ENCODE peak calls at places on chromosomes 2 and 18, in five cellular contexts. F, E, M, L and Y are unnamed samples.

GRCh38 chr2:29155578-29155977 is 40.4 kb downstream of the CLIP4 start:
- DNase-seq in M (no peak), E (no peak), L (no peak), F (peak), Y (no peak)

GRCh38 chr2:68253211-68254068 is 1.1 kb upstream of the PPP3R1 start:
- DNase-seq in F (peak), L (no peak), M (no peak), E (no peak), Y (peak)

GRCh38 chr2:161416633-161417427 is 733 bp downstream of the TBR1 start:
- DNase-seq in E (peak), L (no peak), F (peak), M (no peak), Y (no peak)

GRCh38 chr2:140596447-140596846 is 1534.4 kb downstream of the LRP1B start:
- DNase-seq in E (no peak), F (no peak), M (no peak), L (no peak), Y (no peak)

GRCh38 chr18:30328839-30329238 is 713.7 kb downstream of the DSC3 start:
- DNase-seq in M (no peak), L (no peak), F (no peak), E (no peak), Y (no peak)

GRCh38 chr2:119117891-119118882 is 40.4 kb downstream of the C1QL2 start:
- DNase-seq in M (no peak), L (no peak), F (no peak), E (no peak), Y (no peak)

GRCh38 chr2:164126960-164127359 is 391.2 kb upstream of the FIGN start:
- DNase-seq in E (no peak), M (no peak), L (no peak), F (no peak), Y (no peak)

GRCh38 chr2:160157861-160158813 is 41.9 kb downstream of the ITGB6 start:
- DNase-seq in E (no peak), F (peak), M (no peak), L (no peak), Y (peak)

GRCh38 chr2:100610381-100610831 is 47.6 kb downstream of the PDCL3 start:
- DNase-seq in M (peak), F (peak), L (peak), E (peak), Y (peak)

GRCh38 chr2:32835148-32835547 is 111.6 kb upstream of the LTBP1 start:
- DNase-seq in E (no peak), F (no peak), L (no peak), M (no peak), Y (no peak)

GRCh38 chr2:44912660-44913059 is 28.8 kb upstream of the SIX3 start:
- DNase-seq in F (no peak), L (no peak), E (no peak), M (no peak), Y (peak)

GRCh38 chr2:144522741-144523605 is 3.1 kb upstream of the ZEB2 start:
- DNase-seq in M (no peak), F (peak), E (no peak), L (peak), Y (no peak)

GRCh38 chr18:69758458-69758857 is 189.2 kb downstream of the CD226 start:
- DNase-seq in L (no peak), F (no peak), M (no peak), E (no peak), Y (peak)

GRCh38 chr2:144357623-144358400 is 162.1 kb downstream of the ZEB2 start:
- DNase-seq in L (no peak), E (no peak), M (no peak), F (no peak), Y (peak)

GRCh38 chr2:43013821-43014345 is 212.5 kb downstream of the ZFP36L2 start:
- DNase-seq in L (peak), M (no peak), E (no peak), F (no peak), Y (peak)
- TF ChIP-seq CTCF in L (no peak), M (no peak), E (no peak), F (no peak), Y (no peak)

GRCh38 chr18:73980289-73980979 is 167.2 kb downstream of the FBXO15 start:
- DNase-seq in E (no peak), F (peak), L (no peak), M (no peak), Y (peak)
- TF ChIP-seq CTCF in E (no peak), F (peak), L (no peak), M (no peak), Y (peak)

GRCh38 chr2:126675637-126676036 is 19.7 kb downstream of the GYPC start:
- DNase-seq in F (no peak), M (no peak), L (no peak), E (no peak), Y (no peak)
- TF ChIP-seq CTCF in F (no peak), M (no peak), L (no peak), E (no peak), Y (no peak)

GRCh38 chr18:35778850-35779634 is 193.4 kb upstream of the RMP24 start:
- DNase-seq in L (no peak), F (no peak), E (no peak), M (no peak), Y (no peak)

GRCh38 chr18:35775887-35776286 is 194.3 kb downstream of the GALNT1 start:
- DNase-seq in E (no peak), L (no peak), M (no peak), F (peak), Y (peak)

GRCh38 chr18:35776481-35776880 is 194.9 kb downstream of the GALNT1 start:
- DNase-seq in F (no peak), L (no peak), M (no peak), E (no peak), Y (no peak)

GRCh38 chr18:35780937-35781336 is 191.5 kb upstream of the RMP24 start:
- DNase-seq in E (no peak), F (no peak), L (no peak), M (no peak), Y (no peak)

DNA sequence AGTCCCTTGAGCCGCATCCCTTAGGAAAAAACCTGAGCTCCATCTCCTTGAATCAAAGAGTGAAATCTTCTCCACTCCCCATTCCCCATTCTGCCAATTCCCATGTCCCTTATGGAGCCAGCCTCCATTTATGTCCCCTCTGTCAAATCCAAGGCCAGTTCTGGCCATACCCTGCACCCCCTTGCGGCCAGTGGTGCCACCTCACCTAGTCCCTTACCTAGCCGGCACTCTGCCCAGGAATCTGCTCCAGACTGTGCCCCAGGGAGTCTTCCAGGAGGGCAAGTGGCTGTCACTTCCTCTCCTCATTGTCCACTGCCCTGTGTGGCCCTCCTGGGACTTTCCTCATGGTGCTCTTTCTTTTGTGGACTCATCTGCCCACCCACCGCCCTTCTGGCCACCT is 195.4 kb upstream of the RMP24 start:
- DNase-seq in L (no peak), E (no peak), M (no peak), F (no peak), Y (no peak)
- TF ChIP-seq CTCF in L (no peak), E (no peak), M (no peak), F (no peak), Y (peak)